ENCODE peak calls at places on chromosomes 13 and 19, in ten cellular contexts. P is Ammon's horn; I is pons; A is hepatocyte; Q is activated naive CD4-positive, alpha-beta T cell; G is kidney tubule cell; E is stimulated activated CD8-positive, alpha-beta memory T cell treated with anti-CD3 and anti-CD28 coated beads, Interleukin-15, amount 100 ng/mL, for 1 hour; F is heart left ventricle; C is NCI-H1930; Y is activated gamma-delta T cell treated with Interleukin-2 at 50 U/mL for 16 hours. B is an unnamed sample.

GRCh38 chr19:7083076-7083956 is 13.8 kb downstream of the ZNF557 start:
- DNase-seq in P (no peak), I (no peak), A (no peak), Q (no peak), G (no peak), E (no peak), F (no peak), C (no peak), Y (no peak), B (no peak)

GRCh38 chr13:112972867-112973576 is 4.0 kb downstream of the MCF2L start:
- DNase-seq in P (no peak), I (no peak), A (no peak), Q (no peak), G (no peak), E (no peak), F (peak; percentile 56), C (no peak), Y (no peak), B (no peak)

GRCh38 chr19:51002542-51003311 is 1.3 kb upstream of the KLK8 start:
- DNase-seq in P (no peak), I (peak; percentile 21), A (peak; percentile 65), Q (no peak), G (peak; percentile 29), E (no peak), F (no peak), C (peak; percentile 78), Y (no peak), B (peak; percentile 57)

GRCh38 chr19:53981408-53981998 is 9.9 kb upstream of the CACNG6 start:
- DNase-seq in P (no peak), I (no peak), A (no peak), Q (no peak), G (no peak), E (no peak), F (no peak), C (no peak), Y (no peak), B (no peak)

GRCh38 chr19:45498411-45499195 is at the start of gene PPM1N:
- DNase-seq in P (no peak), I (no peak), A (peak; percentile 63), Q (no peak), G (no peak), E (no peak), F (no peak), C (peak; percentile 71), Y (peak; percentile 69), B (no peak)

GRCh38 chr13:25945596-25945995 is 106.2 kb downstream of the SHISA2 start:
- DNase-seq in P (no peak), I (no peak), A (peak; percentile 41), Q (no peak), G (peak; percentile 19), E (no peak), F (no peak), C (no peak), Y (no peak), B (no peak)

GRCh38 chr13:36133950-36134349 is 2.8 kb upstream of the DCLK1 start:
- DNase-seq in P (no peak), I (no peak), A (no peak), Q (no peak), G (no peak), E (no peak), F (no peak), C (peak; percentile 41), Y (no peak), B (no peak)

GRCh38 chr13:99033814-99034213 is 56.0 kb upstream of the DOCK9 start:
- DNase-seq in P (peak; percentile 50), I (peak; percentile 83), A (peak; percentile 47), Q (no peak), G (peak; percentile 64), E (no peak), F (no peak), C (peak; percentile 38), Y (no peak), B (no peak)

GRCh38 chr13:66858163-66858562 is 372.0 kb downstream of the PCDH9 start:
- DNase-seq in P (no peak), I (no peak), A (no peak), Q (no peak), G (no peak), E (no peak), F (no peak), C (no peak), Y (no peak), B (no peak)

GRCh38 chr13:102877285-102877684 is 31.5 kb downstream of the ERCC5 start:
- DNase-seq in P (no peak), I (no peak), A (peak; percentile 42), Q (no peak), G (peak; percentile 75), E (no peak), F (peak; percentile 49), C (no peak), Y (no peak), B (no peak)

GRCh38 chr19:1501200-1501595 is 10.2 kb downstream of the REEP6 start:
- DNase-seq in P (no peak), I (no peak), A (no peak), Q (no peak), G (peak; percentile 66), E (no peak), F (no peak), C (no peak), Y (no peak), B (no peak)

GRCh38 chr13:39890537-39890936 is 235.1 kb downstream of the COG6 start:
- DNase-seq in P (no peak), I (no peak), A (no peak), Q (no peak), G (no peak), E (no peak), F (no peak), C (peak; percentile 9), Y (no peak), B (no peak)

GRCh38 chr13:94234766-94235165 is 244.7 kb downstream of the DCT start:
- DNase-seq in P (no peak), I (no peak), A (no peak), Q (no peak), G (no peak), E (no peak), F (no peak), C (no peak), Y (no peak), B (no peak)

B was measured in sigmoid colon.